ENCODE peak calls at places on chromosomes 6 and 20, in six cellular contexts. D is dorsolateral prefrontal cortex; J is activated naive CD8-positive, alpha-beta T cell treated with anti-CD3 and anti-CD28 coated beads, Interleukin-2, amount 10 ng/mL, durations not matched to agents 7 days and 5 days; G is NCI-H1105; H is stimulated activated CD8-positive, alpha-beta memory T cell treated with anti-CD3 and anti-CD28 coated beads, Interleukin-2, amount 100 ng/mL, for 1 hour; I is NCI-H1092 treated with DMSO at 0.1 percent for 48 hours. F is an unnamed sample.

GRCh38 chr20:25285091-25285647 is 37.3 kb downstream of the PYGB start:
- DNase-seq in D (peak), J (peak), G (no peak), H (no peak), I (no peak), F (no peak)

GRCh38 chr20:41198443-41198842 is 61.1 kb downstream of the PLCG1 start:
- DNase-seq in D (no peak), J (no peak), G (no peak), H (no peak), I (no peak), F (no peak)

GRCh38 chr6:5246870-5247161 is 13.9 kb downstream of the LYRM4 start:
- DNase-seq in D (no peak), J (no peak), G (no peak), H (no peak), I (no peak), F (no peak)

GRCh38 chr6:28953039-28953872 is 29.5 kb upstream of the TRIM27 start:
- DNase-seq in D (no peak), J (no peak), G (peak), H (no peak), I (peak), F (no peak)

GRCh38 chr20:23340524-23340923 is 10.1 kb upstream of the NXT1 start:
- DNase-seq in D (peak), J (no peak), G (peak), H (no peak), I (peak), F (peak)

GRCh38 chr6:17542243-17542642 is 57.9 kb upstream of the FAM8A1 start:
- DNase-seq in D (no peak), J (no peak), G (no peak), H (no peak), I (peak), F (no peak)

GRCh38 chr6:158631678-158632537 is 12.6 kb downstream of the DYNLT1 start:
- DNase-seq in D (no peak), J (no peak), G (no peak), H (no peak), I (no peak), F (no peak)

GRCh38 chr20:8449120-8449519 is 317.1 kb downstream of the PLCB1 start:
- DNase-seq in D (peak), J (no peak), G (no peak), H (no peak), I (no peak), F (no peak)

GRCh38 chr20:54028276-54029011 is 42.0 kb downstream of the BCAS1 start:
- DNase-seq in D (peak), J (no peak), G (no peak), H (no peak), I (no peak), F (no peak)

GRCh38 chr20:11880694-11881093 is 37.0 kb upstream of the BTBD3 start:
- DNase-seq in D (no peak), J (no peak), G (no peak), H (no peak), I (no peak), F (no peak)

GRCh38 chr6:132764370-132764769 is 6.7 kb upstream of the VNN2 start:
- DNase-seq in D (peak), J (no peak), G (no peak), H (no peak), I (no peak), F (no peak)

GRCh38 chr20:63750807-63751470 is 11.4 kb downstream of the SLC2A4RG start:
- DNase-seq in D (peak), J (peak), G (no peak), H (peak), I (no peak), F (no peak)

GRCh38 chr6:69294862-69295261 is 501.9 kb downstream of the LMBRD1 start:
- DNase-seq in D (no peak), J (no peak), G (no peak), H (no peak), I (no peak), F (no peak)

GRCh38 chr6:151551223-151551857 is 57.5 kb downstream of the CCDC170 start:
- DNase-seq in D (no peak), J (no peak), G (no peak), H (no peak), I (no peak), F (no peak)

GRCh38 chr6:68139130-68139529 is 496.0 kb upstream of the ADGRB3 start:
- DNase-seq in D (no peak), J (no peak), G (no peak), H (no peak), I (no peak), F (no peak)

GRCh38 chr6:31572041-31572911 is at the start of gene LTA:
- DNase-seq in D (no peak), J (peak), G (no peak), H (peak), I (no peak), F (no peak)

GRCh38 chr20:54199721-54200176 is 8.1 kb upstream of the PFDN4 start:
- DNase-seq in D (peak), J (peak), G (peak), H (peak), I (peak), F (peak)

GRCh38 chr6:36033935-36034334 is 6.3 kb downstream of the MAPK14 start:
- DNase-seq in D (no peak), J (peak), G (no peak), H (no peak), I (no peak), F (no peak)

GRCh38 chr6:135938588-135939215 is 87.2 kb downstream of the PDE7B start:
- DNase-seq in D (no peak), J (no peak), G (no peak), H (no peak), I (no peak), F (no peak)

GRCh38 chr6:53771780-53772624 is 22.8 kb upstream of the LRRC1 start:
- DNase-seq in D (no peak), J (no peak), G (no peak), H (no peak), I (no peak), F (no peak)

GRCh38 chr6:24472181-24472580 is 17.2 kb downstream of the GPLD1 start:
- DNase-seq in D (no peak), J (no peak), G (no peak), H (no peak), I (no peak), F (no peak)

GRCh38 chr20:20209684-20210083 is 157.4 kb downstream of the CFAP61 start:
- DNase-seq in D (no peak), J (no peak), G (no peak), H (no peak), I (no peak), F (no peak)

GRCh38 chr20:36821964-36822437 is 48.4 kb upstream of the DSN1 start:
- DNase-seq in D (peak), J (no peak), G (no peak), H (no peak), I (no peak), F (peak)

GRCh38 chr6:62808575-62809293 is 402.5 kb upstream of the FKBP1C start:
- DNase-seq in D (no peak), J (no peak), G (no peak), H (no peak), I (peak), F (no peak)

GRCh38 chr20:54172532-54172855 is 1.3 kb downstream of the CYP24A1 start:
- DNase-seq in D (no peak), J (no peak), G (peak), H (no peak), I (no peak), F (no peak)

GRCh38 chr6:24273471-24273870 is 84.4 kb downstream of the DCDC2 start:
- DNase-seq in D (no peak), J (no peak), G (no peak), H (no peak), I (no peak), F (no peak)